ENCODE peak calls at places on chromosomes 16 and 17, in five cellular contexts. K, X, Y, L and M are unnamed samples.
A peak's percentile ranks its signal among the peaks of the same experiment; 100 is the strongest.

GRCh38 chr17:6660765-6661463 is 9.4 kb downstream of the C17orf100 start:
- DNase-seq in K (no peak), X (no peak), L (no peak), Y (no peak), M (no peak)

GRCh38 chr16:70158261-70158939 is 15.2 kb upstream of the CLEC18C start:
- DNase-seq in K (no peak), Y (no peak), L (no peak), X (no peak), M (peak; percentile 62)

GRCh38 chr16:57620316-57621231 is 7.9 kb upstream of the ADGRG1 start:
- DNase-seq in L (no peak), K (no peak), X (no peak), Y (no peak), M (peak; percentile 51)

GRCh38 chr16:30715777-30716445 is 16.9 kb downstream of the SRCAP start:
- DNase-seq in K (no peak), X (no peak), L (no peak), Y (no peak), M (no peak)

GRCh38 chr16:7888421-7888820 is 555.8 kb downstream of the RBFOX1 start:
- DNase-seq in X (no peak), L (no peak), Y (no peak), K (no peak), M (no peak)

GRCh38 chr17:12514596-12514995 is 151.1 kb upstream of the MYOCD start:
- DNase-seq in K (no peak), L (no peak), Y (no peak), X (no peak), M (no peak)

GRCh38 chr16:84599528-84600202 is 18.2 kb downstream of the COTL1 start:
- DNase-seq in L (peak; percentile 69), X (no peak), K (peak; percentile 88), Y (no peak), M (peak; percentile 68)

GRCh38 chr16:12119562-12119961 is 143.0 kb downstream of the SNX29 start:
- DNase-seq in K (no peak), X (no peak), L (no peak), Y (no peak), M (no peak)

GRCh38 chr16:89557230-89557935 is 3.1 kb upstream of the RPL13 start:
- DNase-seq in Y (peak; percentile 46), K (peak; percentile 88), X (no peak), L (peak; percentile 93), M (peak; percentile 90)

GRCh38 chr17:78129385-78130079 is 977 bp upstream of the TMC6 start:
- DNase-seq in X (no peak), L (no peak), Y (no peak), K (no peak), M (no peak)

GRCh38 chr17:81961087-81961514 is at the start of gene NOTUM:
- DNase-seq in X (no peak), K (peak; percentile 16), L (no peak), Y (no peak), M (peak; percentile 85)

GRCh38 chr17:42608692-42609181 is 437 bp downstream of the RETREG3 start:
- DNase-seq in Y (no peak), K (peak; percentile 19), X (no peak), L (no peak), M (no peak)

GRCh38 chr16:29862383-29862883 is 593 bp downstream of the CDIPT start:
- DNase-seq in L (peak; percentile 21), Y (peak; percentile 14), K (peak; percentile 42), X (no peak), M (peak; percentile 36)

GRCh38 chr17:72119963-72120877 is 600 bp upstream of the SOX9 start:
- DNase-seq in Y (no peak), L (peak; percentile 43), K (no peak), X (no peak), M (peak; percentile 50)

GRCh38 chr17:68431661-68432071 is 25.6 kb downstream of the WIPI1 start:
- DNase-seq in L (peak; percentile 22), K (peak; percentile 41), X (no peak), Y (no peak), M (peak; percentile 67)

GRCh38 chr17:49224198-49224996 is 6.2 kb downstream of the PHOSPHO1 start:
- DNase-seq in K (peak; percentile 33), L (peak; percentile 40), X (no peak), Y (no peak), M (peak; percentile 56)

GRCh38 chr17:36921131-36921851 is 16.0 kb upstream of the LHX1 start:
- DNase-seq in K (no peak), L (no peak), X (no peak), Y (no peak), M (peak; percentile 60)

GRCh38 chr16:19884611-19885455 is at the start of gene GPRC5B:
- DNase-seq in X (no peak), L (peak; percentile 79), K (peak; percentile 71), Y (no peak), M (peak; percentile 81)

GRCh38 chr17:41547921-41548843 is 20.1 kb upstream of the KRT19 start:
- DNase-seq in K (peak; percentile 79), X (no peak), Y (peak; percentile 89), L (no peak), M (no peak)

GRCh38 chr17:49696233-49696761 is 11.5 kb downstream of the SLC35B1 start:
- DNase-seq in L (no peak), X (no peak), Y (no peak), K (no peak), M (no peak)

GRCh38 chr17:19762515-19762961 is 14.4 kb upstream of the ALDH3A1 start:
- DNase-seq in L (peak; percentile 88), X (no peak), Y (peak; percentile 53), K (peak; percentile 73), M (peak; percentile 89)

GRCh38 chr16:50820225-50820624 is 78.3 kb downstream of the CYLD start:
- DNase-seq in L (no peak), K (no peak), X (no peak), Y (no peak), M (no peak)

GRCh38 chr16:1950047-1950446 is 4.4 kb downstream of the RPL3L start:
- DNase-seq in X (no peak), L (no peak), Y (no peak), K (no peak), M (no peak)

GRCh38 chr16:19330801-19331484 is 45.4 kb downstream of the CLEC19A start:
- DNase-seq in Y (no peak), L (no peak), K (no peak), X (no peak), M (no peak)

GRCh38 chr17:69672924-69673323 is 258.4 kb downstream of the MAP2K6 start:
- DNase-seq in Y (no peak), L (no peak), K (peak; percentile 75), X (peak; percentile 84), M (no peak)

GRCh38 chr17:83052241-83052564 is 27.2 kb upstream of the METRNL start:
- DNase-seq in Y (no peak), L (no peak), K (no peak), X (no peak), M (no peak)

GRCh38 chr17:38747385-38748328 is 479 bp downstream of the PCGF2 start:
- DNase-seq in X (no peak), L (peak; percentile 55), K (no peak), Y (no peak), M (peak; percentile 78)

GRCh38 chr16:2720719-2721633 is 952 bp upstream of the PRSS27 start:
- DNase-seq in L (peak; percentile 82), X (no peak), Y (peak; percentile 66), K (peak; percentile 63), M (peak; percentile 96)

GRCh38 chr17:66900126-66901010 is 64.1 kb upstream of the CACNG4 start:
- DNase-seq in X (no peak), Y (peak; percentile 7), K (peak; percentile 12), L (no peak), M (no peak)

GRCh38 chr16:88941051-88941932 is 35.7 kb downstream of the CBFA2T3 start:
- DNase-seq in Y (no peak), X (no peak), K (no peak), L (no peak), M (peak; percentile 66)

GRCh38 chr17:66957343-66957742 is 7.2 kb upstream of the CACNG4 start:
- DNase-seq in X (no peak), K (no peak), L (no peak), Y (no peak), M (no peak)

GRCh38 chr16:16143038-16143763 is 80.1 kb downstream of the ABCC6 start:
- DNase-seq in X (no peak), Y (no peak), K (peak; percentile 23), L (peak; percentile 50), M (peak; percentile 81)

GRCh38 chr17:76065754-76066153 is 6.6 kb downstream of the SRP68 start:
- DNase-seq in K (no peak), Y (no peak), X (no peak), L (no peak), M (no peak)

GRCh38 chr17:21457051-21458026 is 81.2 kb downstream of the KCNJ12 start:
- DNase-seq in K (peak; percentile 83), Y (peak; percentile 33), X (no peak), L (peak; percentile 99), M (peak; percentile 98)